ENCODE peak calls at places on chromosomes 3 and 15, in five cellular contexts. One of them, this sample, is unnamed.
A peak's percentile ranks its signal among the peaks of the same experiment; 100 is the strongest.

GRCh38 chr3:58266577-58266976 is 29.0 kb downstream of the ABHD6 start:
- DNase-seq in T-helper 2 cell: no peak
- DNase-seq in COR-L47: no peak
- DNase-seq in epithelial cell of esophagus: no peak
- DNase-seq in CD8-positive, alpha-beta T cell: no peak
- DNase-seq in this sample: no peak

GRCh38 chr3:67916353-67916752 is 261.9 kb upstream of the SUCLG2 start:
- DNase-seq in epithelial cell of esophagus: no peak
- DNase-seq in COR-L47: no peak
- DNase-seq in CD8-positive, alpha-beta T cell: no peak
- DNase-seq in T-helper 2 cell: no peak
- DNase-seq in this sample: no peak

GRCh38 chr3:150319900-150320299 is 88.2 kb upstream of the TSC22D2 start:
- DNase-seq in epithelial cell of esophagus: peak; percentile 99
- DNase-seq in COR-L47: no peak
- DNase-seq in CD8-positive, alpha-beta T cell: no peak
- DNase-seq in T-helper 2 cell: no peak
- DNase-seq in this sample: no peak

GRCh38 chr3:98918586-98918985 is 17.1 kb upstream of the DCBLD2 start:
- DNase-seq in COR-L47: no peak
- DNase-seq in T-helper 2 cell: no peak
- DNase-seq in epithelial cell of esophagus: no peak
- DNase-seq in CD8-positive, alpha-beta T cell: no peak
- DNase-seq in this sample: no peak

GRCh38 chr3:127738192-127738840 is 65.6 kb downstream of the ABTB1 start:
- DNase-seq in COR-L47: no peak
- DNase-seq in T-helper 2 cell: no peak
- DNase-seq in epithelial cell of esophagus: peak; percentile 36
- DNase-seq in CD8-positive, alpha-beta T cell: no peak
- DNase-seq in this sample: no peak

GRCh38 chr3:189404036-189404435 is 227.2 kb upstream of the TP63 start:
- DNase-seq in T-helper 2 cell: no peak
- DNase-seq in COR-L47: peak; percentile 80
- DNase-seq in epithelial cell of esophagus: peak; percentile 72
- DNase-seq in CD8-positive, alpha-beta T cell: no peak
- DNase-seq in this sample: no peak

GRCh38 chr3:20073683-20074082 is 33.4 kb downstream of the KAT2B start:
- DNase-seq in epithelial cell of esophagus: peak; percentile 57
- DNase-seq in T-helper 2 cell: no peak
- DNase-seq in CD8-positive, alpha-beta T cell: no peak
- DNase-seq in COR-L47: no peak
- DNase-seq in this sample: no peak

GRCh38 chr3:3745693-3746092 is 53.5 kb upstream of the LRRN1 start:
- DNase-seq in T-helper 2 cell: no peak
- DNase-seq in epithelial cell of esophagus: no peak
- DNase-seq in CD8-positive, alpha-beta T cell: no peak
- DNase-seq in COR-L47: no peak
- DNase-seq in this sample: no peak

GRCh38 chr15:50227076-50227475 is 38.5 kb downstream of the HDC start:
- DNase-seq in epithelial cell of esophagus: no peak
- DNase-seq in T-helper 2 cell: no peak
- DNase-seq in CD8-positive, alpha-beta T cell: no peak
- DNase-seq in COR-L47: no peak
- DNase-seq in this sample: no peak

GRCh38 chr3:156674911-156675743 is 737 bp downstream of the TIPARP start:
- DNase-seq in epithelial cell of esophagus: peak; percentile 36
- DNase-seq in COR-L47: peak; percentile 47
- DNase-seq in T-helper 2 cell: peak; percentile 15
- DNase-seq in CD8-positive, alpha-beta T cell: peak; percentile 19
- DNase-seq in this sample: peak; percentile 52

GRCh38 chr3:155252535-155252934 is 40.9 kb downstream of the STRIT1 start:
- DNase-seq in CD8-positive, alpha-beta T cell: no peak
- DNase-seq in epithelial cell of esophagus: peak; percentile 72
- DNase-seq in T-helper 2 cell: no peak
- DNase-seq in COR-L47: no peak
- DNase-seq in this sample: no peak

GRCh38 chr15:84669726-84670125 is 11.7 kb upstream of the NMB start:
- DNase-seq in CD8-positive, alpha-beta T cell: no peak
- DNase-seq in T-helper 2 cell: no peak
- DNase-seq in COR-L47: no peak
- DNase-seq in epithelial cell of esophagus: no peak
- DNase-seq in this sample: no peak

GRCh38 chr3:38227989-38228388 is 37.6 kb upstream of the SLC22A13 start:
- DNase-seq in CD8-positive, alpha-beta T cell: no peak
- DNase-seq in COR-L47: no peak
- DNase-seq in epithelial cell of esophagus: peak; percentile 58
- DNase-seq in T-helper 2 cell: no peak
- DNase-seq in this sample: no peak

GRCh38 chr3:35946857-35947514 is 307.7 kb downstream of the ARPP21 start:
- DNase-seq in epithelial cell of esophagus: no peak
- DNase-seq in COR-L47: peak; percentile 67
- DNase-seq in CD8-positive, alpha-beta T cell: no peak
- DNase-seq in T-helper 2 cell: no peak
- DNase-seq in this sample: no peak

GRCh38 chr3:8460815-8461482 is 40.7 kb upstream of the LMCD1 start:
- DNase-seq in epithelial cell of esophagus: no peak
- DNase-seq in T-helper 2 cell: no peak
- DNase-seq in COR-L47: no peak
- DNase-seq in CD8-positive, alpha-beta T cell: no peak
- DNase-seq in this sample: no peak

GRCh38 chr3:173912126-173912525 is 514.6 kb downstream of the NLGN1 start:
- DNase-seq in CD8-positive, alpha-beta T cell: no peak
- DNase-seq in COR-L47: no peak
- DNase-seq in epithelial cell of esophagus: no peak
- DNase-seq in T-helper 2 cell: no peak
- DNase-seq in this sample: no peak

GRCh38 chr3:131723343-131723742 is 220.6 kb upstream of the MRPL3 start:
- DNase-seq in epithelial cell of esophagus: no peak
- DNase-seq in CD8-positive, alpha-beta T cell: no peak
- DNase-seq in T-helper 2 cell: no peak
- DNase-seq in COR-L47: no peak
- DNase-seq in this sample: no peak

GRCh38 chr15:67803299-67803698 is 22.0 kb upstream of the SKOR1 start:
- DNase-seq in COR-L47: no peak
- DNase-seq in CD8-positive, alpha-beta T cell: no peak
- DNase-seq in epithelial cell of esophagus: no peak
- DNase-seq in T-helper 2 cell: no peak
- DNase-seq in this sample: no peak

GRCh38 chr3:120460862-120461261 is 10.1 kb upstream of the FSTL1 start:
- DNase-seq in COR-L47: no peak
- DNase-seq in T-helper 2 cell: no peak
- DNase-seq in CD8-positive, alpha-beta T cell: no peak
- DNase-seq in epithelial cell of esophagus: no peak
- DNase-seq in this sample: no peak

GRCh38 chr3:190051643-190052042 is 69.1 kb downstream of the P3H2 start:
- DNase-seq in COR-L47: no peak
- DNase-seq in T-helper 2 cell: no peak
- DNase-seq in CD8-positive, alpha-beta T cell: no peak
- DNase-seq in epithelial cell of esophagus: no peak
- DNase-seq in this sample: no peak

GRCh38 chr3:30632065-30632464 is 25.7 kb downstream of the TGFBR2 start:
- DNase-seq in CD8-positive, alpha-beta T cell: no peak
- DNase-seq in T-helper 2 cell: no peak
- DNase-seq in epithelial cell of esophagus: no peak
- DNase-seq in COR-L47: no peak
- DNase-seq in this sample: no peak

GRCh38 chr15:31004220-31004733 is 12.8 kb upstream of the MTMR10 start:
- DNase-seq in COR-L47: no peak
- DNase-seq in CD8-positive, alpha-beta T cell: no peak
- DNase-seq in T-helper 2 cell: no peak
- DNase-seq in epithelial cell of esophagus: no peak
- DNase-seq in this sample: peak; percentile 31